ENCODE peak calls at places on chromosomes 4 and X, in seven cellular contexts. One of them, this sample, is unnamed.
A peak's percentile ranks its signal among the peaks of the same experiment; 100 is the strongest.

GRCh38 chrX:34849371-34849770 is 93.2 kb upstream of the FAM47B start:
- DNase-seq in NCI-H1092 treated with DMSO at 0.1 percent for 48 hours: no peak
- DNase-seq in kidney glomerular epithelial cell: peak; percentile 0
- DNase-seq in HEK293T: no peak
- DNase-seq in T-helper 9 cell: no peak
- DNase-seq in germinal center: no peak
- DNase-seq in CD4-positive, CD25-positive, alpha-beta regulatory T cell: no peak
- DNase-seq in this sample: no peak

GRCh38 chr4:39495446-39496208 is 31.6 kb downstream of the UGDH start:
- DNase-seq in NCI-H1092 treated with DMSO at 0.1 percent for 48 hours: no peak
- DNase-seq in kidney glomerular epithelial cell: no peak
- DNase-seq in HEK293T: no peak
- DNase-seq in T-helper 9 cell: no peak
- DNase-seq in germinal center: no peak
- DNase-seq in CD4-positive, CD25-positive, alpha-beta regulatory T cell: no peak
- DNase-seq in this sample: no peak

GRCh38 chr4:19961092-19961491 is 290.6 kb upstream of the SLIT2 start:
- DNase-seq in NCI-H1092 treated with DMSO at 0.1 percent for 48 hours: no peak
- DNase-seq in kidney glomerular epithelial cell: peak; percentile 27
- DNase-seq in HEK293T: no peak
- DNase-seq in T-helper 9 cell: no peak
- DNase-seq in germinal center: no peak
- DNase-seq in CD4-positive, CD25-positive, alpha-beta regulatory T cell: no peak
- DNase-seq in this sample: no peak

GRCh38 chrX:126064901-126065541 is 101.1 kb downstream of the DCAF12L2 start:
- DNase-seq in NCI-H1092 treated with DMSO at 0.1 percent for 48 hours: no peak
- DNase-seq in kidney glomerular epithelial cell: no peak
- DNase-seq in HEK293T: no peak
- DNase-seq in T-helper 9 cell: no peak
- DNase-seq in germinal center: no peak
- DNase-seq in CD4-positive, CD25-positive, alpha-beta regulatory T cell: no peak
- DNase-seq in this sample: no peak

GRCh38 chrX:87409113-87409841 is 108.3 kb upstream of the KLHL4 start:
- DNase-seq in NCI-H1092 treated with DMSO at 0.1 percent for 48 hours: no peak
- DNase-seq in kidney glomerular epithelial cell: peak; percentile 93
- DNase-seq in HEK293T: no peak
- DNase-seq in T-helper 9 cell: no peak
- DNase-seq in germinal center: no peak
- DNase-seq in CD4-positive, CD25-positive, alpha-beta regulatory T cell: no peak
- DNase-seq in this sample: peak; percentile 6

GRCh38 chr4:177127658-177128057 is 182.0 kb upstream of the NEIL3 start:
- DNase-seq in NCI-H1092 treated with DMSO at 0.1 percent for 48 hours: no peak
- DNase-seq in kidney glomerular epithelial cell: no peak
- DNase-seq in HEK293T: no peak
- DNase-seq in T-helper 9 cell: no peak
- DNase-seq in germinal center: no peak
- DNase-seq in CD4-positive, CD25-positive, alpha-beta regulatory T cell: no peak
- DNase-seq in this sample: no peak

GRCh38 chrX:111151764-111152163 is 55.8 kb downstream of the PAK3 start:
- DNase-seq in NCI-H1092 treated with DMSO at 0.1 percent for 48 hours: no peak
- DNase-seq in kidney glomerular epithelial cell: peak; percentile 0
- DNase-seq in HEK293T: no peak
- DNase-seq in T-helper 9 cell: no peak
- DNase-seq in germinal center: no peak
- DNase-seq in CD4-positive, CD25-positive, alpha-beta regulatory T cell: no peak
- DNase-seq in this sample: no peak

GRCh38 chr4:155643087-155643486 is 23.6 kb upstream of the GUCY1A1 start:
- DNase-seq in NCI-H1092 treated with DMSO at 0.1 percent for 48 hours: no peak
- DNase-seq in kidney glomerular epithelial cell: no peak
- DNase-seq in HEK293T: no peak
- DNase-seq in T-helper 9 cell: no peak
- DNase-seq in germinal center: no peak
- DNase-seq in CD4-positive, CD25-positive, alpha-beta regulatory T cell: no peak
- DNase-seq in this sample: no peak